ENCODE peak calls at places on chromosome 10, in six cellular contexts. U is GM12865, K is NCI-H1417 treated with DMSO at 0.1 percent for 48 hours, J is ovary, W is fibroblast of gingiva, T is brain microvascular endothelial cell. A is an unnamed sample.

GRCh38 chr10:565676-566075 is 123.8 kb downstream of the DIP2C start:
- DNase-seq in T (no peak), U (no peak), J (no peak), K (no peak), W (no peak), A (no peak)

GRCh38 chr10:102647433-102648268 is 3.4 kb downstream of the TRIM8 start:
- DNase-seq in J (no peak), U (peak), W (no peak), T (no peak), K (no peak), A (no peak)

GRCh38 chr10:74153676-74154075 is 2.7 kb downstream of the ADK start:
- DNase-seq in W (no peak), J (no peak), K (no peak), U (no peak), T (no peak), A (no peak)

GRCh38 chr10:3484306-3485187 is 300.5 kb downstream of the KLF6 start:
- DNase-seq in K (no peak), T (peak), W (peak), J (no peak), U (peak), A (no peak)

GRCh38 chr10:80477813-80478212 is 23.7 kb downstream of the TSPAN14 start:
- DNase-seq in W (peak), U (no peak), T (peak), K (no peak), J (no peak), A (peak)

GRCh38 chr10:14936584-14936983 is 17.3 kb downstream of the DCLRE1C start:
- DNase-seq in J (no peak), W (no peak), K (no peak), T (peak), U (no peak), A (peak)

GRCh38 chr10:15419279-15419874 is 48.3 kb upstream of the FAM171A1 start:
- DNase-seq in J (no peak), W (no peak), U (peak), T (peak), K (no peak), A (no peak)

GRCh38 chr10:25130911-25131310 is 43.9 kb upstream of the GPR158 start:
- DNase-seq in W (no peak), J (no peak), T (no peak), K (no peak), U (no peak), A (no peak)

GRCh38 chr10:48805411-48805810 is 120.7 kb downstream of the WDFY4 start:
- DNase-seq in J (no peak), T (no peak), U (no peak), W (no peak), K (no peak), A (no peak)

GRCh38 chr10:74460812-74461211 is 309.8 kb downstream of the ADK start:
- DNase-seq in K (no peak), J (no peak), T (no peak), U (no peak), W (no peak), A (peak)

GRCh38 chr10:105291571-105291970 is 650.5 kb downstream of the SORCS3 start:
- DNase-seq in J (no peak), W (no peak), T (no peak), U (no peak), K (no peak), A (no peak)

GRCh38 chr10:36048236-36048635 is 406.1 kb upstream of the FZD8 start:
- DNase-seq in W (no peak), T (no peak), U (no peak), J (no peak), K (no peak), A (no peak)

GRCh38 chr10:118118751-118119150 is 72.0 kb upstream of the RAB11FIP2 start:
- DNase-seq in J (no peak), W (no peak), K (no peak), T (no peak), U (no peak), A (no peak)

GRCh38 chr10:61456095-61456789 is 3.1 kb upstream of the TMEM26 start:
- DNase-seq in K (no peak), U (no peak), T (no peak), W (no peak), J (no peak), A (no peak)

GRCh38 chr10:80324086-80324485 is 32.5 kb downstream of the DYDC1 start:
- DNase-seq in U (peak), K (no peak), T (peak), J (no peak), W (no peak), A (peak)

GRCh38 chr10:85420501-85421191 is 945.9 kb downstream of the GRID1 start:
- DNase-seq in U (no peak), T (no peak), J (no peak), K (no peak), W (no peak), A (no peak)

GRCh38 chr10:116160271-116160670 is 112.7 kb downstream of the GFRA1 start:
- DNase-seq in J (no peak), U (no peak), W (no peak), T (no peak), K (no peak), A (peak)

GRCh38 chr10:43074827-43075611 is 1.9 kb upstream of the RET start:
- DNase-seq in U (no peak), J (no peak), T (no peak), W (no peak), K (no peak), A (no peak)

GRCh38 chr10:74677951-74678350 is 148.4 kb upstream of the KAT6B start:
- DNase-seq in J (no peak), K (no peak), T (no peak), U (peak), W (no peak), A (no peak)

GRCh38 chr10:14023612-14024348 is 306.9 kb downstream of the FRMD4A start:
- DNase-seq in U (peak), T (no peak), K (no peak), J (no peak), W (no peak), A (peak)